ENCODE peak calls at places on chromosome 15, in four cellular contexts. Y is cardiac fibroblast, G is choroid plexus epithelial cell, B is tibial artery. L is an unnamed sample.

GRCh38 chr15:101043011-101043410 is 123.9 kb downstream of the LRRK1 start:
- DNase-seq in Y (no peak), G (no peak), B (no peak), L (no peak)

GRCh38 chr15:78930577-78931388 is 14.1 kb downstream of the CTSH start:
- DNase-seq in Y (peak), G (peak), B (peak), L (no peak)

GRCh38 chr15:95520922-95521321 is 809.6 kb upstream of the NR2F2 start:
- DNase-seq in Y (no peak), G (no peak), B (no peak), L (no peak)

GRCh38 chr15:56965614-56966013 is 47.2 kb downstream of the TCF12 start:
- DNase-seq in Y (no peak), G (no peak), B (no peak), L (no peak)

GRCh38 chr15:99306694-99307338 is 55.5 kb downstream of the LRRC28 start:
- DNase-seq in Y (no peak), G (no peak), B (no peak), L (no peak)

GRCh38 chr15:87736401-87736800 is 520.1 kb downstream of the NTRK3 start:
- DNase-seq in Y (no peak), G (peak), B (no peak), L (no peak)

GRCh38 chr15:23447107-23447500 is at the start of gene GOLGA6L2:
- DNase-seq in Y (no peak), G (no peak), B (no peak), L (no peak)

GRCh38 chr15:32844118-32844711 is 126.4 kb downstream of the GREM1 start:
- DNase-seq in Y (peak), G (peak), B (no peak), L (no peak)

GRCh38 chr15:82021021-82021420 is 24.8 kb downstream of the MEX3B start:
- DNase-seq in Y (no peak), G (no peak), B (no peak), L (no peak)

GRCh38 chr15:96701443-96701842 is 370.9 kb downstream of the NR2F2 start:
- DNase-seq in Y (no peak), G (peak), B (no peak), L (no peak)
- TF ChIP-seq CTCF in Y (no peak), G (peak), B (no peak), L (no peak)

GRCh38 chr15:39599871-39600270 is 19.0 kb downstream of the THBS1 start:
- DNase-seq in Y (peak), G (no peak), B (no peak), L (no peak)

GRCh38 chr15:39598958-39599845 is 18.3 kb downstream of the THBS1 start:
- DNase-seq in Y (peak), G (no peak), B (no peak), L (no peak)

GRCh38 chr15:39605146-39605545 is 24.3 kb downstream of the THBS1 start:
- DNase-seq in Y (no peak), G (no peak), B (no peak), L (no peak)

GRCh38 chr15:39598186-39598850 is 17.4 kb downstream of the THBS1 start:
- DNase-seq in Y (peak), G (no peak), B (no peak), L (no peak)

DNA sequence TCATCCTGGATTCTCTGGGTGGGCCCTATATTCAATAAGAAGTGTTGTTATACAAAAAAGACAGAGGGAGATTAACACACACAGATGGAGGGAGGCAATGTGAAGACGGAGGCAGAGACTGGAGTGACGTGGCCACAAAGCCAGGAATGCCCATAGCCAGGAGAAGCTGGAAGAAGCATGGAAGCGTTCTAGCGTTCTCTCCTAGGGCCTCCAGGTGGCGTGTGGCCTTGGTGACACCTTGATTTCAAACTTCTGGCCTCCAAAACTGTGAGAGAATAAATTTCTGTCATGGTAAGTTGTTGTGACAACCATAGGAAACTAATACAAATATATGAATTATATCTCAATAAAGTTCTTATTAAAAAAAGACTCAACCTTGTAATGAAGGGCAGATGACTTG is 21.3 kb downstream of the THBS1 start:
- DNase-seq in Y (no peak), G (no peak), B (no peak), L (no peak)
- TF ChIP-seq CTCF in Y (peak), G (peak), B (no peak), L (no peak)

DNA sequence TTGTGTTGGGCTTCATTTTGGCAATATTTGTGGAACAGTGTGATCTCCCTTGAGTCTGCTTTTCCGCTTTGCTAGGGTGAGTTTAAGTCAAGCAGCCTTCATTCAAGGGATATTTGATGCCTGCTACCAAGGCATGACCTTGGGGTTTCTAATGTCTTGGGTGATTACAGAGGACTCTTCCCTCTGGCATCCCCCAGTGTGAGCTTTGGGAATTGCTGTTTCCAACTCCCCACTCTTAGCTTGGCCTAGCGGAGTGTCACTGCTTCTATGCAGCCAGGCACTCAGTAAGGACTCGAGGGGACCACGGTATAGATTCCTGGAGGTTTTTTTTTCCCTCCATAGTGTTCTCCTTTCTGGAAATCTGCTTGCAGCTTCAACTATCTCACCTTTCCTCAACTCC is 21.1 kb downstream of the GCNT3 start:
- DNase-seq in Y (peak), G (peak), B (no peak), L (no peak)
- TF ChIP-seq CTCF in Y (peak), G (peak), B (no peak), L (no peak)

GRCh38 chr15:45167631-45168205 is 20.0 kb downstream of the SHF start:
- DNase-seq in Y (no peak), G (no peak), B (no peak), L (no peak)
- TF ChIP-seq CTCF in Y (no peak), G (no peak), B (no peak), L (no peak)

GRCh38 chr15:75840659-75841058 is 2.6 kb upstream of the UBE2Q2 start:
- DNase-seq in Y (peak), G (peak), B (peak), L (peak)

GRCh38 chr15:75844629-75845390 is 1.6 kb downstream of the UBE2Q2 start:
- DNase-seq in Y (no peak), G (no peak), B (no peak), L (no peak)

GRCh38 chr15:75843618-75844610 is 667 bp downstream of the UBE2Q2 start:
- DNase-seq in Y (peak), G (peak), B (peak), L (peak)

DNA sequence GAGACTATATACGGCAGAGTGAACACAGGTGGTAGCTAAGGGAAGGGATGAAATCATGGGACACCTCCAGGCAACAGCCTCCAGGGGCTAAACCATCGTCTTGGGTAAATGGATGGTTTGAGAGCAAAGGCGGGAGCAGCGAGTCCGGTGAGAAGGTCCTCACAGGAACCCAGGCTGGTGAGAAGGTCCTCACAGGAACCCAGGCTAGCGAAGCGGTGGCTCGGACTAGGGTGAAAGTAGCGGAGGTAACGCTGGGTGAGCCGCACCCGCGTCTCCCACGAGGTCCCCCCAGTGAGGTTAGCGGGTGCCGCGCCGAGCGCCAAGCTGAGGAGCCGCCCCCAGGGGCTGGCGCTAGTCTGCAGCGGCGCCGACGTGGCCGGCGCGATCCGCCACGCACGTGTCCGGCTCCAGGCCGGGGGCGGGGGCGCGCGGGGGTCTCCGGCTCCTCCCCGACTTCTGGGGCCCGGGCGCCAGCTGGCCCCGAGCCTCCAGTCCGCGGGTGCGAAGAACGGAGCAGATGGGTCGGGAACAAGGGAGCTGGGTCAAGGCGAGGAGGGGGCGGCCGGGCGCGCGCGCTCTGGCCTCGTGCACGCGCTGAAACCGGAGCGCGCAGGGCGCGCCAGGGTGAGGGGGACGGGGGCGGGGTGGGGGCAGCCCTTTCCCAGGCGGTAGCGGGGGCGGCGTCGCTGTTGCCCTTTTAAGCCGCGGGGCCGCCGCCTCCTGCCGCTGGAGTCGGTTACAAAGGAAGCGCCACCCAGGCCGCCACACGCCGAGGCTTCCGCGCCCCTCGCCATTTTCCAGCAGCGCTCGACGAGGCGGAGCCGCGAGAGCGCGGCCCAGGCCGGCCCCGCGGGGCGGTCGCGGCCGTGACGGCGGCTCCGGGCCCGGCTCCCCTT is at the start of gene UBE2Q2:
- DNase-seq in Y (peak), G (peak), B (peak), L (peak)
- TF ChIP-seq CTCF in Y (no peak), G (no peak), B (no peak), L (no peak)

DNA sequence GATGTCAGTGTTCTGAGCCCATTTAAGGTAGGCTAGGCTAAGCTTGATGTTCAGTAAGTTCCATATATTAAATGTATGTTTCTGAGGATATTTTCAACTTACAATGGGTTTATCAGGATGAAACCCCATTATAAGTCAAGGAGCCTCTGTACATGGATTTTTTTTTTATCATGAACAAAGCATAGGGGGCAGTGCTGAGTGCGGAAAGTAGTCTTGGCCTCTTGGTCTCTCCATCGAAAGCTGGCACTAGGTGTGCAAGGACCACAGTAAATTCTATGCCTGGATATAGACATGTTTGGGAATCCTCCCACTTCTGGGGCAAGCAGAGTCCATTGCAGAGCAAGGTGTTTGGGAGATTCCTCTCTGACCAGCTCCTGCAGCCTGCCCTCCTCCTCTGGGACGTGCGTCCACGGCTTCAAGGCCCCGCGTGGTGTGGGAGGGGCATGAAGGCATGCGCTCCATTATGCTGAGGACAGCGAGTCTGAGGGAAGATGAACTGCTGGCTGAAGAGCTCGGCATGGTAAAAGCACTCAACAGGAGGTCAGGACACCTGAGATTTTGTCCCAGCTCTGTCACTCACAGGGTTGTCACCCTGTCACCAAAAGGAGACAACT is 122.9 kb upstream of the LIPC start:
- DNase-seq in Y (no peak), G (no peak), B (no peak), L (no peak)
- TF ChIP-seq CTCF in Y (no peak), G (peak), B (no peak), L (no peak)

GRCh38 chr15:50879016-50879415 is 29.5 kb upstream of the AP4E1 start:
- DNase-seq in Y (no peak), G (no peak), B (no peak), L (no peak)

GRCh38 chr15:50872832-50873231 is 35.7 kb upstream of the AP4E1 start:
- DNase-seq in Y (no peak), G (no peak), B (no peak), L (no peak)

GRCh38 chr15:50876989-50877360 is 31.5 kb upstream of the AP4E1 start:
- DNase-seq in Y (peak), G (peak), B (peak), L (peak)

GRCh38 chr15:50873935-50874353 is 34.5 kb upstream of the AP4E1 start:
- DNase-seq in Y (no peak), G (no peak), B (no peak), L (no peak)

DNA sequence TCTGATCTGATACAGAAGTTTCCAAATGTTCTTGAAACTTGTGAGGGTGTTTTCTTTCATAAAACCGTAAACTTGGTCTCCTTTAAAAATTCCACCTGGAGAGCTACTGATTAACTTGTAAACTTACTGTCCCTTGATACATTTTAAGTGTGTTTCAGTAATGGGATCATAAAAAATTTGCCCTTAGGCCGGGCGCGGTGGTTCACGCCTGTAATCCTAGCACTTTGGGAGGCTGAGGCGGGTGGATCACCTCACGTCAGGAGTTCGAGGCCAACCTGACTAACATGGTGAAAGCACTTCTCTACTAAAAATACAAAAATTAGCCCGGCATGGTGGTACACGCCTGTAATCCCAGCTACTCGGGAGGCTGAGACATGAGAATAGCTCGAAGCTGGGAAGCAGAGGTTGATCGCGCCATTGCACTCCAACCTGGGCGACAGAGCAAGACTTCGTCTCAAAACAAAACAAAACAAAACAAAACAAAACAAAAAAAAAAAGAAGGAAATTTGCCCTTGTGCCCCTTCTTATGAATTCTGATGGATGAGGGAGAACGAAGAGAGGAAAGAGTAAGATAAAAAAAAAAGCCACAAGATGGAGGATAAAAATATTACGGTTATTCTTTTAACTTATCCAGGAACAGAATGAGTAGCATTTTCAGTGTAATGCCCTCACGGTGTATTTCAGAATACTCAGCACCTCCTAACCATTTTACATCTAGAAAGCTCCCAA is 32.1 kb upstream of the AP4E1 start:
- DNase-seq in Y (no peak), G (no peak), B (no peak), L (peak)
- TF ChIP-seq CTCF in Y (no peak), G (no peak), B (no peak), L (no peak)

L was measured in mucosa of descending colon.